ENCODE peak calls at places on chromosome 1, in four cellular contexts. W, R, P and J are unnamed samples.

GRCh38 chr1:16088996-16089395 is 15.5 kb upstream of the FAM131C start:
- DNase-seq in W (no peak), R (no peak), P (no peak), J (no peak)

GRCh38 chr1:91173379-91173890 is 151.6 kb upstream of the ZNF644 start:
- DNase-seq in W (no peak), R (no peak), P (no peak), J (no peak)

GRCh38 chr1:48931571-48932251 is 155.0 kb upstream of the BEND5 start:
- DNase-seq in W (peak), R (no peak), P (peak), J (no peak)

GRCh38 chr1:228837817-228838716 is 102.8 kb downstream of the RHOU start:
- DNase-seq in W (peak), R (no peak), P (peak), J (no peak)

GRCh38 chr1:25392881-25393280 is 27.7 kb downstream of the RHCE start:
- DNase-seq in W (no peak), R (no peak), P (no peak), J (no peak)

GRCh38 chr1:41743361-41743760 is 175.4 kb downstream of the HIVEP3 start:
- DNase-seq in W (no peak), R (no peak), P (no peak), J (no peak)

GRCh38 chr1:38559180-38559874 is 300.2 kb downstream of the RRAGC start:
- DNase-seq in W (no peak), R (peak), P (no peak), J (no peak)

GRCh38 chr1:58763214-58763613 is 20.6 kb downstream of the JUN start:
- DNase-seq in W (no peak), R (no peak), P (no peak), J (no peak)

GRCh38 chr1:3482590-3482899 is 28.1 kb downstream of the ARHGEF16 start:
- DNase-seq in W (no peak), R (no peak), P (no peak), J (peak)

GRCh38 chr1:161099090-161099802 is 1.1 kb downstream of the KLHDC9 start:
- DNase-seq in W (no peak), R (peak), P (no peak), J (no peak)

GRCh38 chr1:41380979-41381690 is 19.9 kb downstream of the FOXO6 start:
- DNase-seq in W (no peak), R (no peak), P (peak), J (peak)